ENCODE peak calls at places on chromosomes 12 and 14, in seven cellular contexts. G, K, S, O, T, Q and P are unnamed samples.

GRCh38 chr12:108193922-108194321 is 64.8 kb downstream of the WSCD2 start:
- DNase-seq in G (peak; percentile 3), K (peak; percentile 18), S (no peak), O (no peak), T (no peak), Q (peak; percentile 26), P (no peak)

GRCh38 chr12:66822961-66823360 is 144.1 kb upstream of the GRIP1 start:
- DNase-seq in G (no peak), K (no peak), S (no peak), O (no peak), T (no peak), Q (no peak), P (no peak)

GRCh38 chr14:61988240-61988639 is 226.0 kb downstream of the SNAPC1 start:
- DNase-seq in G (no peak), K (no peak), S (no peak), O (no peak), T (no peak), Q (no peak), P (no peak)

GRCh38 chr12:90953956-90954421 is 987 bp downstream of the CCER1 start:
- DNase-seq in G (no peak), K (peak; percentile 11), S (no peak), O (no peak), T (no peak), Q (peak; percentile 12), P (no peak)

GRCh38 chr14:56217380-56218045 is 99.3 kb downstream of the PELI2 start:
- DNase-seq in G (no peak), K (no peak), S (no peak), O (no peak), T (no peak), Q (no peak), P (no peak)

GRCh38 chr12:129467289-129467688 is 436.5 kb downstream of the TMEM132D start:
- DNase-seq in G (no peak), K (no peak), S (no peak), O (no peak), T (no peak), Q (no peak), P (no peak)

GRCh38 chr12:116455540-116456306 is 103.5 kb upstream of the MAP1LC3B2 start:
- DNase-seq in G (no peak), K (peak; percentile 98), S (peak; percentile 70), O (peak; percentile 78), T (no peak), Q (no peak), P (no peak)

GRCh38 chr12:29234965-29235364 is 85.9 kb downstream of the FAR2 start:
- DNase-seq in G (no peak), K (peak; percentile 18), S (no peak), O (no peak), T (no peak), Q (no peak), P (no peak)

GRCh38 chr12:7832059-7832696 is 40.5 kb downstream of the SLC2A14 start:
- DNase-seq in G (peak; percentile 48), K (peak; percentile 78), S (no peak), O (peak; percentile 27), T (no peak), Q (peak; percentile 51), P (no peak)

GRCh38 chr14:99581371-99581770 is 22.6 kb downstream of the CCDC85C start:
- DNase-seq in G (no peak), K (no peak), S (no peak), O (no peak), T (no peak), Q (no peak), P (no peak)

GRCh38 chr14:53306926-53307325 is 153.8 kb upstream of the DDHD1 start:
- DNase-seq in G (no peak), K (peak; percentile 23), S (no peak), O (peak; percentile 16), T (no peak), Q (no peak), P (no peak)

GRCh38 chr14:37202265-37202664 is 4.5 kb downstream of the MIPOL1 start:
- DNase-seq in G (no peak), K (no peak), S (no peak), O (no peak), T (no peak), Q (no peak), P (no peak)

GRCh38 chr12:127926004-127926403 is 341.0 kb upstream of the TMEM132C start:
- DNase-seq in G (peak; percentile 5), K (no peak), S (no peak), O (no peak), T (peak; percentile 38), Q (no peak), P (no peak)

GRCh38 chr14:80638620-80639215 is 302.8 kb downstream of the CEP128 start:
- DNase-seq in G (no peak), K (peak; percentile 59), S (no peak), O (peak; percentile 58), T (no peak), Q (no peak), P (no peak)

GRCh38 chr14:100591453-100592371 is 4.5 kb upstream of the BEGAIN start:
- DNase-seq in G (no peak), K (no peak), S (no peak), O (no peak), T (no peak), Q (no peak), P (no peak)

GRCh38 chr12:20883288-20883687 is 72.8 kb downstream of the SLCO1B3 start:
- DNase-seq in G (no peak), K (peak; percentile 74), S (no peak), O (no peak), T (no peak), Q (no peak), P (no peak)

GRCh38 chr14:54894995-54895394 is 7.6 kb downstream of the GCH1 start:
- DNase-seq in G (no peak), K (peak; percentile 35), S (no peak), O (no peak), T (no peak), Q (no peak), P (no peak)

GRCh38 chr14:101127239-101127638 is 223.7 kb upstream of the RTL1 start:
- DNase-seq in G (no peak), K (no peak), S (no peak), O (no peak), T (no peak), Q (no peak), P (no peak)

GRCh38 chr12:98403936-98404335 is 111.5 kb upstream of the TMPO start:
- DNase-seq in G (no peak), K (no peak), S (no peak), O (no peak), T (no peak), Q (no peak), P (no peak)